ENCODE peak calls at places on chromosomes 1 and 21, in ten cellular contexts. I is stomach, G is T-cell, U is NCI-H1105 treated with DMSO at 0.1 percent for 48 hours, Z is Caki2, P is activated gamma-delta T cell treated with Interleukin-2 at 50 U/mL for 16 hours, H is fibroblast of mammary gland, L is omental fat pad, X is naive B cell, M is upper lobe of right lung. F is an unnamed sample.

GRCh38 chr1:7669559-7670208 is 101.4 kb upstream of the VAMP3 start:
- DNase-seq in I (peak), G (no peak), U (peak), Z (peak), P (peak), H (peak), L (no peak), X (peak), M (peak), F (peak)

GRCh38 chr1:214993419-214993818 is 89.1 kb upstream of the KCNK2 start:
- DNase-seq in I (no peak), G (no peak), U (no peak), Z (no peak), P (no peak), H (peak), L (no peak), X (no peak), M (no peak), F (no peak)

GRCh38 chr1:171251741-171252300 is 3.5 kb downstream of the FMO1 start:
- DNase-seq in I (no peak), G (no peak), U (peak), Z (no peak), P (peak), H (peak), L (no peak), X (peak), M (no peak), F (no peak)

GRCh38 chr1:15424146-15424667 is 14.0 kb upstream of the CTRC start:
- DNase-seq in I (peak), G (no peak), U (peak), Z (no peak), P (no peak), H (no peak), L (no peak), X (no peak), M (no peak), F (no peak)

GRCh38 chr21:32368386-32368785 is 24.4 kb downstream of the URB1 start:
- DNase-seq in I (no peak), G (no peak), U (no peak), Z (no peak), P (no peak), H (no peak), L (no peak), X (no peak), M (no peak), F (no peak)

GRCh38 chr1:83769072-83769471 is 229.9 kb downstream of the TTLL7 start:
- DNase-seq in I (no peak), G (no peak), U (peak), Z (no peak), P (no peak), H (no peak), L (no peak), X (no peak), M (no peak), F (no peak)

GRCh38 chr1:2115922-2116341 is 65.7 kb downstream of the PRKCZ start:
- DNase-seq in I (no peak), G (no peak), U (no peak), Z (no peak), P (no peak), H (no peak), L (no peak), X (no peak), M (peak), F (no peak)

GRCh38 chr1:58592521-58593134 is 15.6 kb upstream of the TACSTD2 start:
- DNase-seq in I (peak), G (no peak), U (peak), Z (peak), P (no peak), H (peak), L (peak), X (no peak), M (peak), F (no peak)

GRCh38 chr1:3461238-3461933 is 6.9 kb downstream of the ARHGEF16 start:
- DNase-seq in I (no peak), G (no peak), U (no peak), Z (no peak), P (no peak), H (no peak), L (no peak), X (no peak), M (no peak), F (no peak)

GRCh38 chr1:118785246-118785645 is 202.9 kb downstream of the TBX15 start:
- DNase-seq in I (no peak), G (no peak), U (peak), Z (peak), P (no peak), H (peak), L (no peak), X (no peak), M (no peak), F (no peak)

GRCh38 chr1:19374926-19375325 is 62.8 kb downstream of the SLC66A1 start:
- DNase-seq in I (no peak), G (no peak), U (no peak), Z (no peak), P (no peak), H (no peak), L (no peak), X (no peak), M (no peak), F (no peak)

GRCh38 chr1:87940410-87940809 is 611.7 kb downstream of the LMO4 start:
- DNase-seq in I (no peak), G (no peak), U (no peak), Z (no peak), P (no peak), H (no peak), L (no peak), X (no peak), M (no peak), F (no peak)

GRCh38 chr1:211944733-211945500 is 90.4 kb downstream of the INTS7 start:
- DNase-seq in I (peak), G (no peak), U (no peak), Z (peak), P (no peak), H (peak), L (no peak), X (no peak), M (no peak), F (no peak)

GRCh38 chr1:160367516-160367900 is 637 bp downstream of the NHLH1 start:
- DNase-seq in I (no peak), G (no peak), U (no peak), Z (no peak), P (no peak), H (no peak), L (no peak), X (no peak), M (peak), F (no peak)

GRCh38 chr1:7104053-7104738 is 318.9 kb downstream of the CAMTA1 start:
- DNase-seq in I (no peak), G (no peak), U (no peak), Z (no peak), P (no peak), H (peak), L (no peak), X (no peak), M (no peak), F (no peak)

GRCh38 chr1:42947965-42948732 is 10.5 kb downstream of the SLC2A1 start:
- DNase-seq in I (no peak), G (no peak), U (no peak), Z (no peak), P (no peak), H (no peak), L (no peak), X (no peak), M (no peak), F (no peak)

GRCh38 chr1:219298581-219299148 is 125.0 kb downstream of the LYPLAL1 start:
- DNase-seq in I (no peak), G (no peak), U (no peak), Z (peak), P (no peak), H (peak), L (no peak), X (no peak), M (no peak), F (no peak)

GRCh38 chr1:102919659-102920058 is 188.7 kb downstream of the COL11A1 start:
- DNase-seq in I (no peak), G (no peak), U (no peak), Z (no peak), P (no peak), H (peak), L (no peak), X (no peak), M (no peak), F (no peak)

GRCh38 chr1:162391790-162392563 is 10.4 kb downstream of the C1orf226 start:
- DNase-seq in I (no peak), G (no peak), U (peak), Z (no peak), P (no peak), H (peak), L (no peak), X (no peak), M (no peak), F (no peak)

GRCh38 chr1:18750600-18750999 is 108.9 kb downstream of the TAS1R2 start:
- DNase-seq in I (no peak), G (no peak), U (no peak), Z (no peak), P (no peak), H (no peak), L (no peak), X (no peak), M (no peak), F (no peak)

GRCh38 chr21:42818328-42818749 is 61.0 kb downstream of the WDR4 start:
- DNase-seq in I (peak), G (peak), U (peak), Z (peak), P (peak), H (peak), L (no peak), X (peak), M (peak), F (no peak)

GRCh38 chr1:221268295-221268694 is 389.1 kb downstream of the HLX start:
- DNase-seq in I (no peak), G (no peak), U (no peak), Z (no peak), P (no peak), H (peak), L (no peak), X (no peak), M (no peak), F (no peak)

GRCh38 chr1:51870603-51871350 is 7.8 kb downstream of the NRDC start:
- DNase-seq in I (no peak), G (no peak), U (no peak), Z (no peak), P (no peak), H (no peak), L (no peak), X (no peak), M (no peak), F (no peak)

GRCh38 chr1:167145965-167146364 is 52.1 kb downstream of the STYXL2 start:
- DNase-seq in I (no peak), G (no peak), U (no peak), Z (no peak), P (no peak), H (peak), L (no peak), X (no peak), M (no peak), F (no peak)

GRCh38 chr1:151259351-151259750 is 4.8 kb downstream of the PSMD4 start:
- DNase-seq in I (no peak), G (no peak), U (no peak), Z (no peak), P (no peak), H (no peak), L (no peak), X (no peak), M (no peak), F (no peak)

GRCh38 chr1:219174672-219175564 is 1.2 kb downstream of the LYPLAL1 start:
- DNase-seq in I (no peak), G (no peak), U (no peak), Z (peak), P (no peak), H (peak), L (no peak), X (peak), M (no peak), F (no peak)

GRCh38 chr1:235648954-235649721 is 446 bp downstream of the GNG4 start:
- DNase-seq in I (peak), G (peak), U (peak), Z (peak), P (peak), H (peak), L (peak), X (peak), M (peak), F (no peak)

GRCh38 chr1:179848233-179848632 is 29.4 kb downstream of the TOR1AIP2 start:
- DNase-seq in I (no peak), G (no peak), U (no peak), Z (no peak), P (no peak), H (no peak), L (no peak), X (no peak), M (no peak), F (no peak)

GRCh38 chr1:119828266-119828665 is 17.0 kb upstream of the REG4 start:
- DNase-seq in I (no peak), G (no peak), U (no peak), Z (no peak), P (no peak), H (no peak), L (no peak), X (no peak), M (no peak), F (no peak)

GRCh38 chr1:233614743-233615521 is 1.0 kb downstream of the KCNK1 start:
- DNase-seq in I (peak), G (no peak), U (no peak), Z (peak), P (no peak), H (no peak), L (no peak), X (no peak), M (peak), F (no peak)

GRCh38 chr21:37461494-37461893 is 94.9 kb downstream of the DYRK1A start:
- DNase-seq in I (no peak), G (no peak), U (no peak), Z (no peak), P (no peak), H (no peak), L (no peak), X (peak), M (no peak), F (no peak)

GRCh38 chr1:121440993-121441392 is 256.2 kb downstream of the SRGAP2C start:
- DNase-seq in I (no peak), G (no peak), U (no peak), Z (no peak), P (no peak), H (no peak), L (no peak), X (no peak), M (no peak), F (no peak)

GRCh38 chr1:7293702-7294630 is 477.1 kb upstream of the VAMP3 start:
- DNase-seq in I (no peak), G (no peak), U (no peak), Z (no peak), P (no peak), H (no peak), L (no peak), X (no peak), M (no peak), F (no peak)

GRCh38 chr1:1967879-1968278 is 35.7 kb downstream of the CFAP74 start:
- DNase-seq in I (no peak), G (no peak), U (no peak), Z (no peak), P (no peak), H (no peak), L (no peak), X (no peak), M (no peak), F (no peak)

GRCh38 chr1:55477953-55478352 is 262.8 kb upstream of the USP24 start:
- DNase-seq in I (no peak), G (no peak), U (no peak), Z (no peak), P (no peak), H (no peak), L (no peak), X (no peak), M (no peak), F (no peak)

GRCh38 chr1:109547412-109548320 is 749 bp upstream of the GNAI3 start:
- DNase-seq in I (peak), G (no peak), U (peak), Z (peak), P (no peak), H (peak), L (no peak), X (no peak), M (no peak), F (no peak)

GRCh38 chr1:61139324-61140055 is 57.1 kb downstream of the NFIA start:
- DNase-seq in I (no peak), G (no peak), U (no peak), Z (no peak), P (no peak), H (peak), L (no peak), X (no peak), M (no peak), F (no peak)

GRCh38 chr1:211874521-211875347 is 44.2 kb upstream of the LPGAT1 start:
- DNase-seq in I (no peak), G (no peak), U (no peak), Z (no peak), P (no peak), H (no peak), L (no peak), X (no peak), M (peak), F (no peak)

GRCh38 chr1:53481456-53481855 is 22.3 kb downstream of the DMRTB1 start:
- DNase-seq in I (no peak), G (no peak), U (no peak), Z (no peak), P (no peak), H (no peak), L (no peak), X (no peak), M (no peak), F (no peak)